ENCODE peak calls at places on chromosomes 11 and 22, in four cellular contexts. X is endothelial cell of umbilical vein, H is aorta, M is mammary epithelial cell. Y is an unnamed sample. For H3K27me3, the result is how much of the 10 kb centered on the place peaks cover.

GRCh38 chr11:100791873-100792272 is 104.8 kb downstream of the ARHGAP42 start:
- DNase-seq in X (peak), H (no peak), M (peak), Y (no peak)

GRCh38 chr11:7448126-7448525 is 37.2 kb upstream of the OLFML1 start:
- DNase-seq in X (no peak), H (no peak), M (no peak), Y (no peak)

GRCh38 chr11:46290598-46291309 is 13.3 kb downstream of the CREB3L1 start:
- DNase-seq in X (no peak), H (peak), M (no peak), Y (no peak)

GRCh38 chr22:36892292-36892691 is 21.1 kb upstream of the CSF2RB start:
- DNase-seq in X (peak), H (no peak), M (no peak), Y (no peak)

GRCh38 chr11:95134491-95134890 is 44.8 kb downstream of the ENDOD1 start:
- DNase-seq in X (no peak), H (no peak), M (peak), Y (no peak)

GRCh38 chr11:33904128-33904527 is 12.3 kb upstream of the LMO2 start:
- DNase-seq in X (no peak), H (no peak), M (no peak), Y (no peak)

GRCh38 chr22:43167001-43167589 is 15.7 kb downstream of the TSPO start:
- DNase-seq in X (no peak), H (no peak), M (no peak), Y (no peak)

GRCh38 chr11:128208329-128209220 is 378.8 kb downstream of the ETS1 start:
- DNase-seq in X (peak), H (peak), M (peak), Y (no peak)

GRCh38 chr11:118699508-118700220 is 20.2 kb upstream of the TREH start:
- DNase-seq in X (no peak), H (no peak), M (no peak), Y (peak)

GRCh38 chr22:48310740-48311139 is 1516.9 kb downstream of the BRD1 start:
- DNase-seq in X (no peak), H (no peak), M (no peak), Y (no peak)

GRCh38 chr22:49102367-49102766 is 725.3 kb downstream of the BRD1 start:
- DNase-seq in X (no peak), H (peak), M (no peak), Y (no peak)

GRCh38 chr22:30305519-30305905 is 16.2 kb upstream of the CASTOR1 start:
- DNase-seq in X (peak), H (peak), M (no peak), Y (peak)
- H3K4me3 ChIP-seq in X (no peak), H (no peak), M (no peak), Y (no peak)

GRCh38 chr11:124894606-124895430 is 2.8 kb downstream of the ROBO4 start:
- DNase-seq in X (no peak), H (no peak), M (no peak), Y (no peak)

GRCh38 chr11:124897681-124898680 is at the start of gene ROBO4:
- DNase-seq in X (peak), H (no peak), M (peak), Y (no peak)

GRCh38 chr11:124896821-124897391 is 759 bp downstream of the ROBO4 start:
- DNase-seq in X (no peak), H (peak), M (no peak), Y (no peak)

GRCh38 chr11:124895471-124895971 is 2.1 kb downstream of the ROBO4 start:
- DNase-seq in X (no peak), H (no peak), M (no peak), Y (no peak)

GRCh38 chr11:124896071-124896750 is 1.5 kb downstream of the ROBO4 start:
- DNase-seq in X (no peak), H (no peak), M (no peak), Y (no peak)
- H3K27ac ChIP-seq in X (peak), H (no peak), M (no peak), Y (peak)

GRCh38 chr22:29476116-29476515 is 3.9 kb upstream of the NEFH start:
- DNase-seq in X (no peak), H (no peak), M (no peak), Y (no peak)
- H3K27me3 ChIP-seq in X (under half), H (under half), M (under half), Y (under half)

DNA sequence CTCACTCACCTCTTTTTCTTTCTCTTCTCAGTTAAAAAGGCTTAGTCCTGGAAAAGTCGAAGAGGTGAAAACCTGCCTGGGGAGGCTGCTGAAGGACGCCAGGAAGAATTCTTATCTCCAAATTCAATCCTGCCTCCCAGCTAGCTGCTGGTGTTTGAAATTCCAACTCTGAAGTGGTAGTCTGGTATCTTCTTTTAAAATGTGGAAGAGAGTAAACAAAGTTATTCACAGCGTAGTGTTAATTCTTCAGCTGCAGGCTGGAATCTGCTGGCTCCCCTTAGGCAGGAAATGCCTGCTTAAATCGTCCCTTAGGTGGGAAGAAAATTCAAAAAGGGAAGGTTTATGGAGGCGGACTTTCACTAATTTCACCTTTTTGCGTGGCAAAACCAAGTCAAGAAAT is 439.0 kb upstream of the CCDC90B start:
- DNase-seq in X (no peak), H (no peak), M (no peak), Y (no peak)
- H3K4me3 ChIP-seq in X (no peak), H (peak), M (no peak), Y (no peak)

GRCh38 chr11:126452256-126452655 is 96.8 kb downstream of the ST3GAL4 start:
- DNase-seq in X (no peak), H (no peak), M (no peak), Y (no peak)
- H3K27ac ChIP-seq in X (no peak), H (no peak), M (no peak), Y (no peak)

GRCh38 chr22:26199665-26200064 is 30.4 kb downstream of the SEZ6L start:
- DNase-seq in X (no peak), H (no peak), M (no peak), Y (no peak)

GRCh38 chr22:26197427-26197826 is 28.2 kb downstream of the SEZ6L start:
- DNase-seq in X (no peak), H (no peak), M (no peak), Y (no peak)

GRCh38 chr22:26196657-26197056 is 27.4 kb downstream of the SEZ6L start:
- DNase-seq in X (no peak), H (no peak), M (no peak), Y (no peak)

GRCh38 chr22:26194877-26195276 is 25.6 kb downstream of the SEZ6L start:
- DNase-seq in X (no peak), H (no peak), M (no peak), Y (no peak)

DNA sequence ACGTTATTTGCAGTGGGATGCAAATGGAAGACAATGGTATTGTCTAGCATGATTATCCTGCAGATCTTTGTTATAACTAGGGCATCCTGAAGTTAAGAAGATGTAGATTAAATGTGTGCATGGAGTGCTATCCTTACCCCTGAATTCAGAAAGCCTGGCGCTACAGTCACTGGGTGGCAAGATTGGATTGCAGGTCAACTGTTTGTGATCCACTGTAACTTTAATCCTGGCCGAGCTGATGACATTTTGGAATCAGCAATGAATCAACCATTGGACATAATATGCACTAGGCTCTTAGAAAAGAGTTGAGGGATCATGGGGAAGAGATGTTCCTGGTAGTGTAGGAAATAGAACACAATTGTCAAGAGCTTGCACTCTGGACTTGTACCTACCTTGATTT is 25.1 kb downstream of the SEZ6L start:
- DNase-seq in X (no peak), H (no peak), M (no peak), Y (no peak)
- H3K27me3 ChIP-seq in X (under half), H (under half), M (under half), Y (under half)

GRCh38 chr11:69637956-69638871 is 2.7 kb upstream of the CCND1 start:
- DNase-seq in X (peak), H (peak), M (peak), Y (peak)
- H3K4me3 ChIP-seq in X (peak), H (no peak), M (peak), Y (peak)